ENCODE peak calls at places on chromosome 4, in ten cellular contexts. N is kidney; X is stimulated activated CD8-positive, alpha-beta memory T cell treated with anti-CD3 and anti-CD28 coated beads, Interleukin-12 subunit alpha, Interleukin-12 subunit beta, amount 100 ng/mL, for 1 hour; T is fibroblast of the conjunctiva; B is C1 segment of cervical spinal cord; D is NCI-H345; A is H54; G is activated CD8-positive, alpha-beta memory T cell treated with anti-CD3 and anti-CD28 coated beads, Interleukin-2, amount 50 U/mL, for 4 hours; V is HT1080; I is GM23338. E is an unnamed sample.

GRCh38 chr4:15455290-15455689 is 14.4 kb upstream of the CC2D2A start:
- DNase-seq in N (peak), X (no peak), T (peak), B (no peak), D (no peak), A (no peak), G (no peak), V (no peak), I (no peak), E (no peak)

GRCh38 chr4:15914736-15915135 is 23.8 kb downstream of the FGFBP1 start:
- DNase-seq in N (no peak), X (no peak), T (no peak), B (no peak), D (no peak), A (no peak), G (no peak), V (peak), I (no peak), E (no peak)

GRCh38 chr4:110850461-110851447 is 227.9 kb upstream of the PITX2 start:
- DNase-seq in N (no peak), X (no peak), T (no peak), B (no peak), D (no peak), A (no peak), G (no peak), V (no peak), I (peak), E (no peak)

GRCh38 chr4:88843067-88843723 is 145.6 kb upstream of the NAP1L5 start:
- DNase-seq in N (no peak), X (no peak), T (no peak), B (no peak), D (no peak), A (no peak), G (no peak), V (no peak), I (no peak), E (no peak)

GRCh38 chr4:127604949-127605709 is 27.6 kb upstream of the INTU start:
- DNase-seq in N (no peak), X (no peak), T (peak), B (no peak), D (peak), A (no peak), G (no peak), V (no peak), I (peak), E (peak)

GRCh38 chr4:101020956-101021355 is 326.4 kb downstream of the PPP3CA start:
- DNase-seq in N (no peak), X (no peak), T (peak), B (no peak), D (no peak), A (no peak), G (no peak), V (peak), I (no peak), E (no peak)

GRCh38 chr4:139642364-139642763 is 23.3 kb upstream of the MGST2 start:
- DNase-seq in N (no peak), X (no peak), T (no peak), B (no peak), D (no peak), A (no peak), G (no peak), V (no peak), I (no peak), E (no peak)

GRCh38 chr4:155208258-155209054 is at the start of gene NPY2R:
- DNase-seq in N (peak), X (no peak), T (no peak), B (no peak), D (no peak), A (no peak), G (no peak), V (peak), I (peak), E (peak)

GRCh38 chr4:66482186-66482585 is 811.9 kb upstream of the EPHA5 start:
- DNase-seq in N (no peak), X (no peak), T (no peak), B (no peak), D (no peak), A (no peak), G (no peak), V (no peak), I (no peak), E (no peak)

GRCh38 chr4:80989921-80990544 is 40.5 kb upstream of the BMP3 start:
- DNase-seq in N (no peak), X (no peak), T (peak), B (no peak), D (peak), A (peak), G (no peak), V (peak), I (peak), E (peak)

GRCh38 chr4:101232074-101232776 is 115.1 kb downstream of the PPP3CA start:
- DNase-seq in N (no peak), X (no peak), T (peak), B (no peak), D (no peak), A (no peak), G (no peak), V (peak), I (no peak), E (no peak)

GRCh38 chr4:125390126-125390525 is 75.4 kb downstream of the FAT4 start:
- DNase-seq in N (no peak), X (no peak), T (peak), B (no peak), D (no peak), A (peak), G (no peak), V (peak), I (no peak), E (no peak)

GRCh38 chr4:109648997-109649575 is 54.2 kb downstream of the CASP6 start:
- DNase-seq in N (no peak), X (no peak), T (no peak), B (no peak), D (no peak), A (no peak), G (no peak), V (no peak), I (no peak), E (no peak)

E was measured in ELF-1.